ENCODE peak calls at places on chromosomes 2 and 18, in nine cellular contexts. D, W, K, L, T, Z, U, V and X are unnamed samples. For H3K4me1 and H3K36me3, the result is how much of the 10 kb centered on the place peaks cover.

GRCh38 chr2:135037831-135038230 is 9.4 kb downstream of the MAP3K19 start:
- DNase-seq in D (no peak), W (no peak), K (no peak), L (no peak), T (no peak), Z (no peak), U (no peak), V (no peak), X (no peak)

GRCh38 chr18:52288403-52289004 is 51.5 kb upstream of the DCC start:
- DNase-seq in D (no peak), W (no peak), K (peak), L (no peak), T (no peak), Z (no peak), U (peak), V (peak), X (no peak)

GRCh38 chr18:54776282-54776977 is 51.8 kb upstream of the RAB27B start:
- DNase-seq in D (no peak), W (peak), K (no peak), L (peak), T (no peak), Z (no peak), U (no peak), V (no peak), X (no peak)

GRCh38 chr2:219701847-219702634 is 74.6 kb downstream of the SLC4A3 start:
- DNase-seq in D (no peak), W (peak), K (peak), L (no peak), T (no peak), Z (no peak), U (no peak), V (no peak), X (no peak)

GRCh38 chr2:196783431-196784094 is 15.9 kb downstream of the GTF3C3 start:
- DNase-seq in D (no peak), W (peak), K (no peak), L (no peak), T (no peak), Z (no peak), U (no peak), V (no peak), X (no peak)

GRCh38 chr2:64606495-64607363 is 47.0 kb downstream of the SERTAD2 start:
- DNase-seq in D (peak), W (peak), K (peak), L (peak), T (peak), Z (peak), U (peak), V (peak), X (peak)

GRCh38 chr2:46471-47345 is at the start of gene FAM110C:
- DNase-seq in D (peak), W (peak), K (peak), L (peak), T (peak), Z (peak), U (peak), V (no peak), X (peak)

GRCh38 chr2:675982-676646 is 1.1 kb downstream of the TMEM18 start:
- DNase-seq in D (no peak), W (peak), K (peak), L (no peak), T (peak), Z (peak), U (peak), V (peak), X (peak)

GRCh38 chr18:60075477-60075876 is 175.7 kb downstream of the PMAIP1 start:
- DNase-seq in D (no peak), W (no peak), K (peak), L (no peak), T (no peak), Z (no peak), U (no peak), V (no peak), X (no peak)

GRCh38 chr2:28618221-28619141 is 122.6 kb downstream of the PLB1 start:
- DNase-seq in D (no peak), W (no peak), K (no peak), L (no peak), T (no peak), Z (no peak), U (no peak), V (no peak), X (no peak)

GRCh38 chr18:3350021-3350420 is 88.1 kb downstream of the MYL12B start:
- DNase-seq in D (no peak), W (no peak), K (no peak), L (no peak), T (no peak), Z (no peak), U (no peak), V (no peak), X (no peak)

GRCh38 chr18:28767781-28768211 is 590.9 kb upstream of the CDH2 start:
- DNase-seq in D (no peak), W (peak), K (no peak), L (no peak), T (no peak), Z (no peak), U (no peak), V (no peak), X (no peak)

GRCh38 chr2:218896501-218897393 is 16.1 kb downstream of the WNT10A start:
- DNase-seq in D (peak), W (no peak), K (peak), L (peak), T (peak), Z (peak), U (no peak), V (no peak), X (peak)

GRCh38 chr2:142872900-142873724 is 4.4 kb upstream of the KYNU start:
- DNase-seq in D (no peak), W (peak), K (no peak), L (no peak), T (no peak), Z (no peak), U (no peak), V (no peak), X (no peak)

GRCh38 chr18:36993068-36993467 is 164.1 kb downstream of the KIAA1328 start:
- DNase-seq in D (no peak), W (peak), K (no peak), L (no peak), T (no peak), Z (no peak), U (no peak), V (no peak), X (no peak)

GRCh38 chr2:19361325-19361990 is 3.0 kb upstream of the OSR1 start:
- DNase-seq in D (no peak), W (peak), K (peak), L (peak), T (no peak), Z (no peak), U (peak), V (no peak), X (no peak)

GRCh38 chr2:223723954-223724411 is 113.4 kb downstream of the AP1S3 start:
- DNase-seq in D (no peak), W (no peak), K (peak), L (no peak), T (no peak), Z (no peak), U (no peak), V (peak), X (no peak)

GRCh38 chr2:12797815-12798214 is 81.1 kb downstream of the TRIB2 start:
- DNase-seq in D (no peak), W (peak), K (no peak), L (no peak), T (no peak), Z (no peak), U (no peak), V (no peak), X (no peak)

GRCh38 chr2:40097691-40098376 is 318.8 kb upstream of the THUMPD2 start:
- DNase-seq in D (no peak), W (peak), K (no peak), L (no peak), T (no peak), Z (no peak), U (no peak), V (no peak), X (no peak)

GRCh38 chr2:207107551-207107950 is 58.2 kb downstream of the KLF7 start:
- DNase-seq in D (no peak), W (no peak), K (no peak), L (no peak), T (no peak), Z (peak), U (no peak), V (no peak), X (no peak)

GRCh38 chr18:41320090-41320489 is 634.9 kb upstream of the PIK3C3 start:
- DNase-seq in D (no peak), W (no peak), K (peak), L (no peak), T (no peak), Z (no peak), U (no peak), V (no peak), X (no peak)

GRCh38 chr18:74410441-74410992 is 46.6 kb downstream of the DIPK1C start:
- DNase-seq in D (no peak), W (no peak), K (no peak), L (no peak), T (no peak), Z (no peak), U (no peak), V (no peak), X (no peak)

GRCh38 chr18:379665-380356 is 112.0 kb upstream of the THOC1 start:
- DNase-seq in D (no peak), W (peak), K (no peak), L (no peak), T (no peak), Z (no peak), U (peak), V (no peak), X (no peak)

GRCh38 chr2:113699048-113699447 is 57.4 kb downstream of the SLC35F5 start:
- DNase-seq in D (no peak), W (no peak), K (no peak), L (no peak), T (no peak), Z (no peak), U (no peak), V (no peak), X (no peak)

GRCh38 chr2:68152651-68153347 is 4.9 kb upstream of the PNO1 start:
- DNase-seq in D (no peak), W (no peak), K (no peak), L (no peak), T (no peak), Z (no peak), U (no peak), V (no peak), X (no peak)

GRCh38 chr18:598053-598665 is 1.4 kb downstream of the CLUL1 start:
- DNase-seq in D (no peak), W (no peak), K (no peak), L (no peak), T (no peak), Z (no peak), U (no peak), V (no peak), X (no peak)

GRCh38 chr2:120229341-120229740 is 6.1 kb upstream of the TMEM185B start:
- DNase-seq in D (no peak), W (no peak), K (no peak), L (no peak), T (no peak), Z (no peak), U (peak), V (no peak), X (peak)

GRCh38 chr18:2653467-2653866 is 2.1 kb upstream of the SMCHD1 start:
- DNase-seq in D (no peak), W (no peak), K (peak), L (no peak), T (no peak), Z (no peak), U (no peak), V (no peak), X (no peak)

GRCh38 chr18:32093106-32093511 is 1.4 kb downstream of the RNF138 start:
- DNase-seq in D (peak), W (peak), K (peak), L (peak), T (peak), Z (peak), U (peak), V (peak), X (peak)

GRCh38 chr2:15912203-15912602 is 28.1 kb upstream of the MYCN start:
- DNase-seq in D (no peak), W (peak), K (no peak), L (peak), T (no peak), Z (no peak), U (peak), V (no peak), X (no peak)

GRCh38 chr2:220781622-220782241 is 790.4 kb downstream of the EPHA4 start:
- DNase-seq in D (no peak), W (peak), K (peak), L (no peak), T (no peak), Z (no peak), U (no peak), V (no peak), X (no peak)

GRCh38 chr2:2057125-2057721 is 273.9 kb downstream of the MYT1L start:
- DNase-seq in D (peak), W (no peak), K (peak), L (peak), T (peak), Z (peak), U (peak), V (peak), X (peak)

GRCh38 chr2:165467921-165468320 is 1.6 kb upstream of the CSRNP3 start:
- DNase-seq in D (no peak), W (no peak), K (peak), L (no peak), T (no peak), Z (no peak), U (no peak), V (no peak), X (no peak)

GRCh38 chr18:48002933-48003365 is 72.5 kb upstream of the SMAD2 start:
- DNase-seq in D (no peak), W (peak), K (no peak), L (peak), T (no peak), Z (no peak), U (peak), V (no peak), X (no peak)

GRCh38 chr2:42138163-42139016 is 30.8 kb upstream of the EML4 start:
- DNase-seq in D (no peak), W (peak), K (no peak), L (no peak), T (no peak), Z (no peak), U (peak), V (no peak), X (no peak)

GRCh38 chr2:63663013-63663864 is 74.5 kb downstream of the MDH1 start:
- DNase-seq in D (no peak), W (no peak), K (no peak), L (no peak), T (no peak), Z (no peak), U (no peak), V (no peak), X (no peak)

DNA sequence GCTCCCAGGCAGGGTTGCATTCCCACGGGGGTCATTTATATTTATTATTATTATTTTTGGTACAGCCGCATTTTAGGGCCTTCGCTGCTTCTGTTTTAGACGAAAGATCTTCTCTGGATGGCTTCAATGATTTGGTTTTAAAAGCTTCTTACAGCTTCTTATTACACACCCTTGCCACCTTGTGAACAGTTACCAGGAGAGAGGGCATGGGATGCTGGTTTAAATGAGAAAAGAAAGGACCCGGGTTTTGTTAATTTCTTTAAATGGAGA is 1.7 kb downstream of the SH3RF3 start:
- DNase-seq in D (no peak), W (no peak), K (no peak), L (peak), T (no peak), Z (no peak), U (no peak), V (no peak), X (no peak)
- H3K4me3 ChIP-seq in D (no peak), W (peak), K (no peak), L (peak), T (no peak), Z (peak), U (peak), V (no peak), X (no peak)

DNA sequence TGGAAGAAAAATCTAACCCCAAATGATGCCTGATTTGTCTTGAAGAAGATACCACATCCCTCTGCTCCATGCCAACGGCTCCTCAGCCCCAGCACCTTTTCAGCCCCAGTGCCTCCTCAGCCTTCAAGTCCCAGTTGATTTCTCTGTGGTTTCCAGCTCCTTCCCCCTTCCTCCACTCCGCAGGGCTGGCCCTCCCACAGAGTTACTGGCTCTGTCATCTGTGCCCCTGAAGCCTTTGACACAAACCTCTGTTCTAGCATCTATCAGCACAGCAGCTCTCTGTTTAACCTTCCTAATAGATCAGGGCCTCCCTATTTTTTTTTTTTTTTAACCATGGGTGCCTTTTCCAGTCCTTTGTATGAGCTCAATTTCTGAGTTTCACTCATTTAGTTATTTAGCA is 201.3 kb upstream of the CXCR4 start:
- DNase-seq in D (no peak), W (no peak), K (no peak), L (no peak), T (no peak), Z (no peak), U (no peak), V (no peak), X (no peak)
- H3K4me1 ChIP-seq in D (under half), W (under half), K (under half), L (under half), T (under half), Z (under half), U (under half), V (under half), X (under half)

GRCh38 chr2:46373238-46373637 is 76.0 kb downstream of the EPAS1 start:
- DNase-seq in D (no peak), W (no peak), K (no peak), L (no peak), T (no peak), Z (no peak), U (no peak), V (no peak), X (no peak)

GRCh38 chr2:46377666-46378560 is 80.7 kb downstream of the EPAS1 start:
- DNase-seq in D (no peak), W (no peak), K (no peak), L (no peak), T (no peak), Z (no peak), U (no peak), V (no peak), X (no peak)

GRCh38 chr2:46376586-46377286 is 79.5 kb downstream of the EPAS1 start:
- DNase-seq in D (no peak), W (no peak), K (no peak), L (no peak), T (no peak), Z (no peak), U (no peak), V (no peak), X (peak)

GRCh38 chr2:46377287-46377605 is 80.0 kb downstream of the EPAS1 start:
- DNase-seq in D (no peak), W (no peak), K (no peak), L (no peak), T (no peak), Z (no peak), U (no peak), V (peak), X (peak)

DNA sequence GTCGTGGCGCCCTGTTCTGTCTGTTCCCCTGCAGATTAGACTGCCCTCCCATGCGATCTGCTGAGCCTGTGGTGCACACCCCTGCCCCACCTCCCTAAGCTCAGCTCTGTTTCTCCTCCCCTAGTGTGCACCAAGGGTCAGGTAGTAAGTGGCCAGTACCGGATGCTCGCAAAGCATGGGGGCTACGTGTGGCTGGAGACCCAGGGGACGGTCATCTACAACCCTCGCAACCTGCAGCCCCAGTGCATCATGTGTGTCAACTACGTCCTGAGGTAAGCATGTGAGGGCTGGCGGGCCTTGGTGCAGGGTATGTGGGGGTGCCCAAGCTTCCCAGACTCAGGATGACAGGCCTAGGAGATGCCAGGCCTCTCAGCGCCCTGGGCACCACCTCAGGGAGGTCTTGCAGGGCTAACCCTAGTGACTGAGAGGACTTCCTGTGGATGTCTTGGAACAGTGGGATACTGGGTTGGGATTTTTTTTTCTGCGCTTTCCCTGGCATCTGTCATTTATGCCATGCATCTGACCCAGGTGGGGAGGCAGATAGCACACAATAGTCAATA is 78.4 kb downstream of the EPAS1 start:
- DNase-seq in D (no peak), W (no peak), K (no peak), L (no peak), T (no peak), Z (no peak), U (no peak), V (no peak), X (no peak)
- H3K36me3 ChIP-seq in D (under half), W (under half), K (under half), L (half or more), T (under half), Z (under half), U (half or more), V (under half), X (under half)

DNA sequence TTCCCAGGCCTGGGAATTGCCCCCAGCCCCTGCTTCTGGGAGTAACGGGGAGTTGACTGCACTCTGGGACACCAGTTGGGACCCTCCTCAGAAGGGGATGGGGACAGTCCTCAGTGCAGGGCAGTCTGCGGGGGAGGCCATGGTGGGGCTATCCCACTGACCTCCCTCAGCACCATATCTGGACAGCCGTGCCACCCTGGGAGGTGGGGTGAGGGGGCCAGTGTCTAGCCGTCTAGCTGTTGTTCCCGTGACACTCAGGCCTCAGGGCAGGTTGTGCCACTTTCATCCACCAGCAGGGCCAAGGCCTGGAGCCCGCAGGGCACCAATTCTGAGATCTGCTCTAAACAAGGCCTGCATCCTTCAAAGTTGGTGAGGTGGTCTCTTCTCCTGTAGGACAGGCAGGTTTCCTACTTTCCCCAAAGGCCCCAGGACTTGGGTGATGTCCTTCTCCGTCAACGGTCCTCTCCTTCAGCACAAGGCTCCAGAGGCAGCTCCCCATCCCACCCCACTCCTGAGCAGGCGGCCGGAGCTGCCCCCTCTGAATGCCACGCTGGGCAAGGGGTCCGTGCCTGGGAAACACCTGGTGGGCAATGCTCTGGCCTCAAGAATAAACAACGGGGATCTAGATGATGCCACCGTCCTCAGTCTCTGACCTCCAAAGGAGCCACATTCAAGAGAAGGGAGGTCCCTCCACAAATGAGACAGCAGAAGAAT is 43.0 kb upstream of the PTMA start:
- DNase-seq in D (no peak), W (no peak), K (no peak), L (no peak), T (no peak), Z (no peak), U (no peak), V (no peak), X (no peak)
- H3K4me3 ChIP-seq in D (no peak), W (no peak), K (no peak), L (peak), T (no peak), Z (no peak), U (peak), V (no peak), X (no peak)

DNA sequence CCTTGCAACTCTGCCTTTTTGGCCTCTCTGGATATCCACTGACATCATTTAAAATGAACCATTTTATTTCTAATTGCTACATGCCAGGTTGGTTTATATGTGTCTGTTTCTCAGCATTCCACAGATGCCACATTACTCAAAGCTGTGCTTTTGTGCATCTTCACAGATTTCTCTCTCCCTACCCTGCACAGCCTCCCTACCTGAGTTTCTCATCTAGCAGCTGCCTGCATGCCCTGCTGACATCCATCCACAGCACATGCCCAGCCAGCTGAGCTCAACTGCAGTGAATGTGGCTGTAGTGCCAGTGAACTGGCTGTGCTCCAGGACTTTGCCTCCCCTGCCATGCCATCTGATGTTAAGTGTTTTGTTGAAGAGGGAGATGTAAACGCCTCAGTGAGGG is 44.5 kb downstream of the PKP4 start:
- DNase-seq in D (no peak), W (no peak), K (no peak), L (no peak), T (no peak), Z (no peak), U (no peak), V (no peak), X (no peak)
- H3K4me1 ChIP-seq in D (under half), W (under half), K (under half), L (under half), T (under half), Z (under half), U (under half), V (under half), X (under half)